ENCODE peak calls at places on chromosomes 11 and 22, in six cellular contexts. P is SJSA1, Y is mesenchymal stem cell, Q is cardiac muscle cell, R is heart left ventricle, X is HepG2. Z is an unnamed sample. For H3K36me3, the result is how much of the 10 kb centered on the place peaks cover.

GRCh38 chr11:59204736-59205135 is 8.0 kb downstream of the MPEG1 start:
- DNase-seq in P (no peak), Y (no peak), X (no peak), Q (no peak), R (no peak), Z (no peak)

GRCh38 chr11:69906453-69906907 is 87.3 kb upstream of the FGF3 start:
- DNase-seq in X (no peak), Q (no peak), Y (peak), P (no peak), R (no peak), Z (no peak)

GRCh38 chr11:110584150-110584549 is 128.1 kb downstream of the ARHGAP20 start:
- DNase-seq in X (no peak), R (no peak), Q (no peak), P (no peak), Y (no peak), Z (no peak)

GRCh38 chr11:56716379-56716854 is 17.5 kb downstream of the OR9G1 start:
- DNase-seq in P (no peak), R (no peak), Q (no peak), X (no peak), Y (no peak), Z (no peak)

GRCh38 chr11:110835103-110835502 is 122.9 kb upstream of the ARHGAP20 start:
- DNase-seq in X (no peak), P (no peak), R (no peak), Q (no peak), Y (no peak), Z (no peak)

GRCh38 chr22:25069758-25070461 is 117.4 kb downstream of the KIAA1671 start:
- DNase-seq in Y (peak), P (no peak), Q (peak), R (no peak), X (no peak), Z (no peak)

GRCh38 chr11:12141283-12141682 is 30.9 kb downstream of the MICAL2 start:
- DNase-seq in P (no peak), Q (no peak), Y (no peak), X (no peak), R (no peak), Z (no peak)

GRCh38 chr11:78295347-78295746 is 106.6 kb downstream of the USP35 start:
- DNase-seq in Q (no peak), P (no peak), R (no peak), X (no peak), Y (no peak), Z (no peak)

GRCh38 chr11:70772950-70773349 is 374.6 kb downstream of the CTTN start:
- DNase-seq in X (peak), R (no peak), P (no peak), Y (no peak), Q (no peak), Z (no peak)

GRCh38 chr11:16587670-16588069 is 150.8 kb upstream of the C11orf58 start:
- DNase-seq in Q (no peak), P (no peak), Y (no peak), R (no peak), X (no peak), Z (no peak)

GRCh38 chr11:84480151-84480550 is 1147.0 kb downstream of the DLG2 start:
- DNase-seq in R (no peak), Q (no peak), P (no peak), Y (no peak), X (no peak), Z (peak)

GRCh38 chr11:125881291-125881690 is 6.2 kb upstream of the HYLS1 start:
- DNase-seq in X (no peak), R (no peak), P (no peak), Q (no peak), Y (no peak), Z (no peak)

GRCh38 chr11:125167954-125168821 is 3.6 kb downstream of the PKNOX2 start:
- DNase-seq in Y (peak), P (no peak), X (no peak), Q (peak), R (no peak), Z (no peak)

GRCh38 chr11:102267602-102268001 is 49.7 kb upstream of the BIRC3 start:
- DNase-seq in P (no peak), R (no peak), X (no peak), Q (peak), Y (peak), Z (no peak)

GRCh38 chr11:114762437-114762836 is 84.1 kb downstream of the NXPE2 start:
- DNase-seq in Q (peak), X (peak), P (peak), Y (peak), R (peak), Z (peak)

GRCh38 chr11:82967381-82967780 is 65.8 kb downstream of the DDIAS start:
- DNase-seq in R (no peak), Q (no peak), P (no peak), Y (no peak), X (no peak), Z (no peak)

GRCh38 chr11:69339916-69340565 is 46.1 kb downstream of the MYEOV start:
- DNase-seq in Q (no peak), X (no peak), R (no peak), Y (no peak), P (no peak), Z (no peak)

GRCh38 chr22:33221566-33221965 is 163.4 kb upstream of the SYN3 start:
- DNase-seq in Y (no peak), X (no peak), Q (no peak), P (no peak), R (no peak), Z (no peak)

GRCh38 chr11:108933630-108934029 is 268.8 kb downstream of the DDX10 start:
- DNase-seq in X (no peak), P (no peak), Q (peak), Y (peak), R (no peak), Z (no peak)

GRCh38 chr11:78022397-78023396 is at the start of gene KCTD14:
- DNase-seq in P (peak), Y (no peak), X (peak), R (no peak), Q (peak), Z (no peak)

GRCh38 chr11:7592706-7593105 is 78.9 kb downstream of the PPFIBP2 start:
- DNase-seq in P (no peak), R (no peak), Y (peak), X (no peak), Q (peak), Z (no peak)

GRCh38 chr11:112961751-112962747 is 829 bp downstream of the NCAM1 start:
- DNase-seq in R (peak), X (no peak), Q (peak), P (peak), Y (peak), Z (peak)

GRCh38 chr11:1561266-1561665 is 10.8 kb downstream of the DUSP8 start:
- DNase-seq in R (no peak), P (no peak), Y (no peak), Q (no peak), X (no peak), Z (no peak)

GRCh38 chr11:86473991-86474833 is 99.5 kb downstream of the CCDC81 start:
- DNase-seq in X (no peak), R (peak), Q (no peak), Y (peak), P (peak), Z (no peak)

GRCh38 chr11:110219011-110219785 is 77.2 kb downstream of the RDX start:
- DNase-seq in P (no peak), X (no peak), Y (no peak), R (no peak), Q (peak), Z (no peak)

GRCh38 chr22:30426395-30427353 is 1.1 kb downstream of the MTFP1 start:
- DNase-seq in Q (peak), P (peak), X (peak), R (peak), Y (peak), Z (peak)

GRCh38 chr11:22276535-22276934 is 61.6 kb upstream of the SLC17A6 start:
- DNase-seq in X (no peak), Q (no peak), R (no peak), Y (no peak), P (no peak), Z (no peak)

GRCh38 chr22:39498368-39498767 is 3.7 kb upstream of the MIEF1 start:
- DNase-seq in Q (peak), P (no peak), Y (no peak), X (no peak), R (no peak), Z (peak)

GRCh38 chr11:62652156-62653006 is 721 bp downstream of the INTS5 start:
- DNase-seq in Y (no peak), X (no peak), R (no peak), P (no peak), Q (no peak), Z (no peak)

GRCh38 chr11:69120096-69120875 is 35.4 kb upstream of the SMIM38 start:
- DNase-seq in X (no peak), Y (no peak), Q (no peak), R (no peak), P (no peak), Z (no peak)

GRCh38 chr11:68658097-68658496 is 26.2 kb upstream of the GAL start:
- DNase-seq in Y (no peak), Q (peak), X (no peak), P (no peak), R (no peak), Z (no peak)

GRCh38 chr22:30212363-30212995 is 34.1 kb downstream of the LIF start:
- DNase-seq in R (no peak), Y (peak), X (peak), Q (peak), P (peak), Z (no peak)

GRCh38 chr11:11963842-11964773 is 44.3 kb downstream of the DKK3 start:
- DNase-seq in X (no peak), P (no peak), Y (no peak), Q (no peak), R (no peak), Z (no peak)

GRCh38 chr22:49078076-49078710 is 749.5 kb downstream of the BRD1 start:
- DNase-seq in Q (no peak), P (no peak), X (no peak), R (no peak), Y (no peak), Z (no peak)

DNA sequence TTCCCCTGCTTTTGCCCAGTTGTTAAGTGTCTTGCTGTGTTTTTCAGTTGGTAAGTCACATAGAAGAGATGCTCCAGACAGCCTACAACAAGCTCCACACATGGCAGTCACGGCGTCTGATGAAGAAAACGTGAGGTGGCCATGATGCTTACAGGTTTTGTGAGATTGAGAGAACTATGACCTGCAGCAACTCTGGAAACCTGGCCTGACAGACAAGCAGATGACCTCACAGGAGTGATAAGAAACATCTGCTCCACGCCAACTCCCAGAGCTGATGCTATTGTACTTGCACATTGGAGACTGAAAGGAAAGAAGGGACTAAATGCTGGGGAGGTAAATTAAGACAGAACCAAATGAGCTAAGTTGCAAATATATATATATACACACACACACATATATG is 28.6 kb upstream of the LDHA start:
- DNase-seq in R (no peak), X (no peak), P (no peak), Y (no peak), Q (peak), Z (peak)
- H3K36me3 ChIP-seq in R (half or more), X (under half), P (half or more), Y (half or more), Q (half or more), Z (under half)

DNA sequence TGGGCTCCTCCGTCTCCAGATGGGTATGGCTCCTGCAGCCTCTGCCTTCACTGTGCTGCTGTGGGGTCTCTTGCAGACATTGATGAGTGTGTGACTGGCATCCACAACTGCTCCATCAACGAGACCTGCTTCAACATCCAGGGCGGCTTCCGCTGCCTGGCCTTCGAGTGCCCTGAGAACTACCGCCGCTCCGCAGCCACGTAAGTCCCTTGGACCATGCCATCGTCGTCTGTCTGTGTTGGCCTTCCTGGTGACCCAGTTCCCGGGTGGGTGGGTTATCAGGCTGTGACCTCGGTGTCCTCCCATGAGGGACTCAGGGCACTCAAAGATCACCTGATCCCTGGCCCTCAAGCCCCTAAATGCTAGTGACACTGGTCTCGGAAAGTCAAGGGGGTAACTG is 47.7 kb downstream of the FBLN1 start:
- DNase-seq in R (no peak), Y (no peak), X (no peak), P (no peak), Q (no peak), Z (no peak)
- H3K36me3 ChIP-seq in R (under half), Y (half or more), X (under half), P (under half), Q (under half), Z (under half)

GRCh38 chr11:35097814-35098213 is 41.2 kb upstream of the CD44 start:
- DNase-seq in Q (no peak), P (no peak), R (no peak), X (no peak), Y (no peak), Z (no peak)

GRCh38 chr11:35099278-35100018 is 39.5 kb upstream of the CD44 start:
- DNase-seq in X (no peak), Y (peak), R (no peak), P (peak), Q (peak), Z (peak)

GRCh38 chr11:35098850-35099249 is 40.1 kb upstream of the CD44 start:
- DNase-seq in Y (no peak), X (no peak), P (no peak), R (no peak), Q (no peak), Z (no peak)

GRCh38 chr11:35101223-35101622 is 37.7 kb upstream of the CD44 start:
- DNase-seq in R (no peak), P (no peak), X (peak), Q (no peak), Y (no peak), Z (no peak)

GRCh38 chr11:35096737-35097136 is 42.2 kb upstream of the CD44 start:
- DNase-seq in Y (no peak), R (no peak), X (no peak), P (no peak), Q (no peak), Z (no peak)
- H3K36me3 ChIP-seq in Y (under half), R (under half), X (under half), P (under half), Q (under half), Z (under half)

GRCh38 chr11:65648997-65649491 is 11.1 kb downstream of the SIPA1 start:
- DNase-seq in Y (no peak), X (no peak), Q (no peak), P (no peak), R (no peak), Z (no peak)

GRCh38 chr11:65651589-65652510 is 10.9 kb downstream of the RELA start:
- DNase-seq in Y (peak), X (no peak), R (no peak), Q (peak), P (peak), Z (no peak)

GRCh38 chr11:65650547-65651338 is 12.0 kb downstream of the RELA start:
- DNase-seq in Y (no peak), Q (no peak), R (no peak), P (no peak), X (no peak), Z (no peak)

GRCh38 chr11:65651339-65651588 is 11.5 kb downstream of the RELA start:
- DNase-seq in Q (no peak), P (no peak), X (no peak), Y (no peak), R (no peak), Z (no peak)

GRCh38 chr11:65649656-65650546 is 12.0 kb downstream of the SIPA1 start:
- DNase-seq in X (no peak), Y (no peak), Q (no peak), P (no peak), R (no peak), Z (no peak)
- H3K36me3 ChIP-seq in X (under half), Y (under half), Q (under half), P (half or more), R (half or more), Z (under half)

GRCh38 chr11:88335284-88335683 is 2.3 kb downstream of the CTSC start:
- DNase-seq in R (no peak), X (peak), Y (no peak), P (no peak), Q (peak), Z (no peak)
- H3K36me3 ChIP-seq in R (under half), X (under half), Y (under half), P (under half), Q (under half), Z (under half)

Z was measured in A673.